ENCODE peak calls at places on chromosomes 16 and 17, in ten cellular contexts. T is lung microvascular endothelial cell, Y is anterior cingulate cortex, I is astrocyte of the cerebellum, G is fibroblast of lung, C is putamen, R is GM12878, P is posterior vena cava, L is mesothelial cell of epicardium, D is EH. M is an unnamed sample.

GRCh38 chr17:80220709-80221215 is 535 bp downstream of the SLC26A11 start:
- DNase-seq in T (peak; percentile 46), Y (no peak), I (no peak), G (no peak), C (no peak), R (no peak), P (no peak), L (peak; percentile 60), D (peak; percentile 6), M (no peak)

GRCh38 chr16:2874032-2874431 is 9.0 kb upstream of the FLYWCH2 start:
- DNase-seq in T (no peak), Y (no peak), I (no peak), G (no peak), C (no peak), R (no peak), P (no peak), L (no peak), D (no peak), M (no peak)

GRCh38 chr16:21645261-21645721 is 7.1 kb downstream of the IGSF6 start:
- DNase-seq in T (peak; percentile 63), Y (no peak), I (peak; percentile 4), G (no peak), C (no peak), R (peak; percentile 69), P (no peak), L (no peak), D (peak; percentile 50), M (peak; percentile 29)

GRCh38 chr16:4486126-4486893 is 10.1 kb downstream of the HMOX2 start:
- DNase-seq in T (no peak), Y (no peak), I (no peak), G (no peak), C (no peak), R (no peak), P (no peak), L (no peak), D (no peak), M (no peak)

GRCh38 chr16:2716948-2717347 is 3.1 kb downstream of the PRSS27 start:
- DNase-seq in T (no peak), Y (no peak), I (no peak), G (no peak), C (no peak), R (no peak), P (no peak), L (no peak), D (no peak), M (no peak)

GRCh38 chr17:50364715-50365114 is 8.3 kb downstream of the MRPL27 start:
- DNase-seq in T (no peak), Y (no peak), I (no peak), G (peak; percentile 63), C (no peak), R (no peak), P (peak; percentile 45), L (no peak), D (peak; percentile 65), M (no peak)

GRCh38 chr16:16021988-16022682 is 72.7 kb downstream of the ABCC1 start:
- DNase-seq in T (peak; percentile 87), Y (peak; percentile 26), I (peak; percentile 91), G (peak; percentile 96), C (peak; percentile 24), R (no peak), P (peak; percentile 99), L (peak; percentile 65), D (peak; percentile 98), M (peak; percentile 95)

GRCh38 chr17:40309938-40310510 is 1.0 kb downstream of the RARA start:
- DNase-seq in T (no peak), Y (no peak), I (no peak), G (no peak), C (no peak), R (no peak), P (no peak), L (no peak), D (no peak), M (no peak)

GRCh38 chr17:46984892-46985291 is 5.8 kb upstream of the RPRML start:
- DNase-seq in T (peak; percentile 59), Y (no peak), I (no peak), G (no peak), C (no peak), R (no peak), P (peak; percentile 5), L (no peak), D (no peak), M (no peak)

GRCh38 chr17:30091771-30092170 is 24.8 kb upstream of the NSRP1 start:
- DNase-seq in T (peak; percentile 62), Y (no peak), I (peak; percentile 59), G (peak; percentile 94), C (no peak), R (no peak), P (no peak), L (no peak), D (peak; percentile 97), M (peak; percentile 46)

GRCh38 chr17:65039349-65039988 is 17.1 kb downstream of the GNA13 start:
- DNase-seq in T (no peak), Y (no peak), I (no peak), G (no peak), C (no peak), R (peak; percentile 68), P (no peak), L (no peak), D (no peak), M (no peak)

GRCh38 chr16:2776500-2777139 is 460 bp downstream of the ELOB start:
- DNase-seq in T (peak; percentile 34), Y (no peak), I (no peak), G (no peak), C (peak; percentile 17), R (no peak), P (no peak), L (peak; percentile 61), D (peak; percentile 35), M (no peak)

GRCh38 chr17:74297941-74298340 is 23.9 kb downstream of the DNAI2 start:
- DNase-seq in T (no peak), Y (no peak), I (no peak), G (peak; percentile 7), C (no peak), R (no peak), P (no peak), L (no peak), D (no peak), M (no peak)

GRCh38 chr16:85824161-85825135 is 25.0 kb downstream of the COX4I1 start:
- DNase-seq in T (no peak), Y (no peak), I (no peak), G (no peak), C (no peak), R (no peak), P (peak; percentile 78), L (no peak), D (no peak), M (no peak)

GRCh38 chr16:30786936-30787612 is at the start of gene ZNF629:
- DNase-seq in T (peak; percentile 61), Y (peak; percentile 69), I (no peak), G (peak; percentile 67), C (peak; percentile 83), R (no peak), P (peak; percentile 89), L (peak; percentile 69), D (peak; percentile 75), M (no peak)

GRCh38 chr17:8799001-8799850 is at the start of gene MFSD6L:
- DNase-seq in T (no peak), Y (no peak), I (no peak), G (peak; percentile 16), C (no peak), R (no peak), P (no peak), L (peak; percentile 58), D (peak; percentile 19), M (no peak)

GRCh38 chr17:77125432-77125901 is 15.3 kb upstream of the SEC14L1 start:
- DNase-seq in T (peak; percentile 96), Y (no peak), I (peak; percentile 91), G (peak; percentile 99), C (peak; percentile 42), R (no peak), P (no peak), L (no peak), D (peak; percentile 95), M (peak; percentile 91)

GRCh38 chr16:58272855-58273254 is 22.0 kb downstream of the PRSS54 start:
- DNase-seq in T (no peak), Y (no peak), I (no peak), G (no peak), C (no peak), R (no peak), P (no peak), L (no peak), D (no peak), M (no peak)

GRCh38 chr16:46731691-46732555 is 16.2 kb downstream of the MYLK3 start:
- DNase-seq in T (no peak), Y (no peak), I (no peak), G (no peak), C (no peak), R (no peak), P (no peak), L (no peak), D (no peak), M (no peak)

GRCh38 chr17:12098568-12098967 is 77.9 kb downstream of the MAP2K4 start:
- DNase-seq in T (no peak), Y (no peak), I (no peak), G (no peak), C (no peak), R (peak; percentile 45), P (no peak), L (no peak), D (no peak), M (no peak)

GRCh38 chr17:63681530-63681929 is 18.4 kb downstream of the LIMD2 start:
- DNase-seq in T (peak; percentile 65), Y (no peak), I (no peak), G (no peak), C (no peak), R (no peak), P (no peak), L (no peak), D (no peak), M (no peak)

GRCh38 chr17:18182978-18183333 is 672 bp upstream of the ALKBH5 start:
- DNase-seq in T (no peak), Y (peak; percentile 79), I (peak; percentile 29), G (peak; percentile 80), C (no peak), R (no peak), P (peak; percentile 97), L (peak; percentile 80), D (peak; percentile 88), M (peak; percentile 64)

GRCh38 chr16:55543470-55543869 is 23.0 kb upstream of the CAPNS2 start:
- DNase-seq in T (peak; percentile 41), Y (no peak), I (peak; percentile 31), G (no peak), C (peak; percentile 39), R (no peak), P (no peak), L (no peak), D (peak; percentile 63), M (peak; percentile 4)

GRCh38 chr16:65828296-65828695 is 538.2 kb upstream of the CDH5 start:
- DNase-seq in T (no peak), Y (no peak), I (no peak), G (no peak), C (no peak), R (no peak), P (no peak), L (no peak), D (no peak), M (no peak)

GRCh38 chr17:31319253-31319661 is 2.2 kb downstream of the EVI2A start:
- DNase-seq in T (no peak), Y (no peak), I (no peak), G (no peak), C (no peak), R (peak; percentile 72), P (no peak), L (no peak), D (no peak), M (no peak)

GRCh38 chr17:48719642-48720262 is 2.6 kb downstream of the PRAC1 start:
- DNase-seq in T (no peak), Y (no peak), I (no peak), G (no peak), C (no peak), R (no peak), P (no peak), L (no peak), D (no peak), M (no peak)

GRCh38 chr17:72811976-72812687 is 280.4 kb downstream of the SLC39A11 start:
- DNase-seq in T (no peak), Y (no peak), I (no peak), G (peak; percentile 12), C (no peak), R (no peak), P (no peak), L (no peak), D (no peak), M (no peak)

GRCh38 chr17:3030096-3030495 is 33.3 kb downstream of the OR1D5 start:
- DNase-seq in T (peak; percentile 81), Y (no peak), I (peak; percentile 11), G (peak; percentile 79), C (no peak), R (no peak), P (no peak), L (no peak), D (peak; percentile 79), M (no peak)

M was measured in H4.